ENCODE peak calls at places on chromosomes 4 and X, in four cellular contexts. G, F, U and N are unnamed samples.

GRCh38 chr4:56321246-56321645 is 66.0 kb downstream of the AASDH start:
- DNase-seq in G (no peak), F (no peak), U (no peak), N (no peak)

GRCh38 chrX:65463550-65463949 is 71.0 kb downstream of the LAS1L start:
- DNase-seq in G (no peak), F (no peak), U (no peak), N (no peak)

GRCh38 chrX:81259714-81260395 is 58.0 kb downstream of the SH3BGRL start:
- DNase-seq in G (no peak), F (no peak), U (no peak), N (no peak)

GRCh38 chr4:116066711-116067245 is 953.4 kb upstream of the NDST4 start:
- DNase-seq in G (no peak), F (no peak), U (no peak), N (no peak)

GRCh38 chr4:147865926-147866325 is 134.0 kb downstream of the ARHGAP10 start:
- DNase-seq in G (no peak), F (no peak), U (no peak), N (no peak)

GRCh38 chr4:87118826-87119225 is 101.6 kb downstream of the KLHL8 start:
- DNase-seq in G (no peak), F (no peak), U (no peak), N (no peak)

GRCh38 chrX:16992902-16993301 is 46.4 kb downstream of the REPS2 start:
- DNase-seq in G (no peak), F (no peak), U (no peak), N (no peak)

GRCh38 chrX:14051416-14051815 is 21.7 kb upstream of the GEMIN8 start:
- DNase-seq in G (no peak), F (no peak), U (no peak), N (no peak)

GRCh38 chrX:132858018-132858417 is 100.4 kb downstream of the HS6ST2 start:
- DNase-seq in G (no peak), F (no peak), U (no peak), N (no peak)

GRCh38 chrX:3651272-3651671 is 62.2 kb downstream of the PRKX start:
- DNase-seq in G (no peak), F (no peak), U (no peak), N (no peak)